ENCODE peak calls at places on chromosome 6, in eight cellular contexts. One of them, this sample, is unnamed. For H3K4me1 and H3K9me3, the result is how much of the 10 kb centered on the place peaks cover.

GRCh38 chr6:135586844-135587243 is 89.3 kb upstream of the AHI1 start:
- DNase-seq in HAP-1: no peak
- DNase-seq in CD8-positive, alpha-beta T cell: no peak
- DNase-seq in HCT116: no peak
- DNase-seq in heart left ventricle: no peak
- DNase-seq in right atrium auricular region: no peak
- DNase-seq in ovary: no peak
- DNase-seq in neural progenitor cell: no peak
- DNase-seq in this sample: no peak

GRCh38 chr6:26576929-26577719 is 19.6 kb upstream of the ABT1 start:
- DNase-seq in HAP-1: peak
- DNase-seq in CD8-positive, alpha-beta T cell: no peak
- DNase-seq in HCT116: peak
- DNase-seq in heart left ventricle: no peak
- DNase-seq in right atrium auricular region: no peak
- DNase-seq in ovary: no peak
- DNase-seq in neural progenitor cell: peak
- DNase-seq in this sample: peak

GRCh38 chr6:157273756-157274088 is 49.6 kb downstream of the TMEM242 start:
- DNase-seq in HAP-1: peak
- DNase-seq in CD8-positive, alpha-beta T cell: peak
- DNase-seq in HCT116: peak
- DNase-seq in heart left ventricle: no peak
- DNase-seq in right atrium auricular region: no peak
- DNase-seq in ovary: peak
- DNase-seq in neural progenitor cell: peak
- DNase-seq in this sample: no peak

GRCh38 chr6:21594427-21595264 is 1.1 kb downstream of the SOX4 start:
- DNase-seq in HAP-1: peak
- DNase-seq in CD8-positive, alpha-beta T cell: no peak
- DNase-seq in HCT116: no peak
- DNase-seq in heart left ventricle: peak
- DNase-seq in right atrium auricular region: peak
- DNase-seq in ovary: peak
- DNase-seq in neural progenitor cell: peak
- DNase-seq in this sample: no peak

GRCh38 chr6:8113260-8113659 is 10.9 kb upstream of the EEF1E1 start:
- DNase-seq in HAP-1: no peak
- DNase-seq in CD8-positive, alpha-beta T cell: no peak
- DNase-seq in HCT116: no peak
- DNase-seq in heart left ventricle: no peak
- DNase-seq in right atrium auricular region: no peak
- DNase-seq in ovary: no peak
- DNase-seq in neural progenitor cell: no peak
- DNase-seq in this sample: no peak

GRCh38 chr6:63685453-63686379 is 50.1 kb downstream of the PHF3 start:
- DNase-seq in HAP-1: no peak
- DNase-seq in CD8-positive, alpha-beta T cell: no peak
- DNase-seq in HCT116: no peak
- DNase-seq in heart left ventricle: no peak
- DNase-seq in right atrium auricular region: no peak
- DNase-seq in ovary: no peak
- DNase-seq in neural progenitor cell: no peak
- DNase-seq in this sample: no peak

GRCh38 chr6:162965366-162965765 is 237.6 kb downstream of the PACRG start:
- DNase-seq in HAP-1: no peak
- DNase-seq in CD8-positive, alpha-beta T cell: no peak
- DNase-seq in HCT116: no peak
- DNase-seq in heart left ventricle: no peak
- DNase-seq in right atrium auricular region: no peak
- DNase-seq in ovary: no peak
- DNase-seq in neural progenitor cell: peak
- DNase-seq in this sample: no peak

GRCh38 chr6:154266560-154267134 is 90.0 kb downstream of the IPCEF1 start:
- DNase-seq in HAP-1: no peak
- DNase-seq in CD8-positive, alpha-beta T cell: no peak
- DNase-seq in HCT116: no peak
- DNase-seq in heart left ventricle: no peak
- DNase-seq in right atrium auricular region: no peak
- DNase-seq in ovary: no peak
- DNase-seq in neural progenitor cell: no peak
- DNase-seq in this sample: no peak

GRCh38 chr6:98142839-98143238 is 691.5 kb upstream of the POU3F2 start:
- DNase-seq in HAP-1: no peak
- DNase-seq in CD8-positive, alpha-beta T cell: no peak
- DNase-seq in HCT116: no peak
- DNase-seq in heart left ventricle: no peak
- DNase-seq in right atrium auricular region: no peak
- DNase-seq in ovary: no peak
- DNase-seq in neural progenitor cell: peak
- DNase-seq in this sample: no peak

GRCh38 chr6:136031982-136032381 is 180.5 kb downstream of the PDE7B start:
- DNase-seq in HAP-1: no peak
- DNase-seq in CD8-positive, alpha-beta T cell: no peak
- DNase-seq in HCT116: peak
- DNase-seq in heart left ventricle: peak
- DNase-seq in right atrium auricular region: no peak
- DNase-seq in ovary: no peak
- DNase-seq in neural progenitor cell: no peak
- DNase-seq in this sample: no peak

GRCh38 chr6:1872649-1873131 is 263.0 kb downstream of the FOXC1 start:
- DNase-seq in HAP-1: peak
- DNase-seq in CD8-positive, alpha-beta T cell: no peak
- DNase-seq in HCT116: no peak
- DNase-seq in heart left ventricle: peak
- DNase-seq in right atrium auricular region: no peak
- DNase-seq in ovary: no peak
- DNase-seq in neural progenitor cell: peak
- DNase-seq in this sample: no peak

GRCh38 chr6:87645080-87645479 is 55.1 kb downstream of the ORC3 start:
- DNase-seq in HAP-1: no peak
- DNase-seq in CD8-positive, alpha-beta T cell: no peak
- DNase-seq in HCT116: no peak
- DNase-seq in heart left ventricle: no peak
- DNase-seq in right atrium auricular region: no peak
- DNase-seq in ovary: no peak
- DNase-seq in neural progenitor cell: no peak
- DNase-seq in this sample: no peak

GRCh38 chr6:109445382-109445781 is 4.9 kb downstream of the SMPD2 start:
- DNase-seq in HAP-1: no peak
- DNase-seq in CD8-positive, alpha-beta T cell: no peak
- DNase-seq in HCT116: no peak
- DNase-seq in heart left ventricle: no peak
- DNase-seq in right atrium auricular region: no peak
- DNase-seq in ovary: no peak
- DNase-seq in neural progenitor cell: no peak
- DNase-seq in this sample: no peak

GRCh38 chr6:74713941-74714340 is 491.9 kb downstream of the COL12A1 start:
- DNase-seq in HAP-1: no peak
- DNase-seq in CD8-positive, alpha-beta T cell: no peak
- DNase-seq in HCT116: no peak
- DNase-seq in heart left ventricle: no peak
- DNase-seq in right atrium auricular region: no peak
- DNase-seq in ovary: no peak
- DNase-seq in neural progenitor cell: no peak
- DNase-seq in this sample: no peak

GRCh38 chr6:11212625-11213024 is 19.8 kb downstream of the NEDD9 start:
- DNase-seq in HAP-1: no peak
- DNase-seq in CD8-positive, alpha-beta T cell: no peak
- DNase-seq in HCT116: no peak
- DNase-seq in heart left ventricle: peak
- DNase-seq in right atrium auricular region: peak
- DNase-seq in ovary: no peak
- DNase-seq in neural progenitor cell: no peak
- DNase-seq in this sample: no peak

GRCh38 chr6:24127316-24127715 is 1.3 kb downstream of the NRSN1 start:
- DNase-seq in HAP-1: no peak
- DNase-seq in CD8-positive, alpha-beta T cell: no peak
- DNase-seq in HCT116: no peak
- DNase-seq in heart left ventricle: no peak
- DNase-seq in right atrium auricular region: no peak
- DNase-seq in ovary: no peak
- DNase-seq in neural progenitor cell: no peak
- DNase-seq in this sample: no peak

GRCh38 chr6:142395768-142396231 is 94.0 kb downstream of the ADGRG6 start:
- DNase-seq in HAP-1: no peak
- DNase-seq in CD8-positive, alpha-beta T cell: no peak
- DNase-seq in HCT116: no peak
- DNase-seq in heart left ventricle: no peak
- DNase-seq in right atrium auricular region: no peak
- DNase-seq in ovary: no peak
- DNase-seq in neural progenitor cell: no peak
- DNase-seq in this sample: no peak

GRCh38 chr6:122869437-122870024 is 80.5 kb downstream of the SMPDL3A start:
- DNase-seq in HAP-1: peak
- DNase-seq in CD8-positive, alpha-beta T cell: no peak
- DNase-seq in HCT116: peak
- DNase-seq in heart left ventricle: no peak
- DNase-seq in right atrium auricular region: no peak
- DNase-seq in ovary: no peak
- DNase-seq in neural progenitor cell: peak
- DNase-seq in this sample: no peak

GRCh38 chr6:117352466-117353081 is 73.2 kb downstream of the ROS1 start:
- DNase-seq in HAP-1: peak
- DNase-seq in CD8-positive, alpha-beta T cell: no peak
- DNase-seq in HCT116: peak
- DNase-seq in heart left ventricle: no peak
- DNase-seq in right atrium auricular region: no peak
- DNase-seq in ovary: no peak
- DNase-seq in neural progenitor cell: no peak
- DNase-seq in this sample: no peak

GRCh38 chr6:73739097-73739496 is 43.1 kb downstream of the CD109 start:
- DNase-seq in HAP-1: peak
- DNase-seq in CD8-positive, alpha-beta T cell: no peak
- DNase-seq in HCT116: peak
- DNase-seq in heart left ventricle: no peak
- DNase-seq in right atrium auricular region: no peak
- DNase-seq in ovary: no peak
- DNase-seq in neural progenitor cell: peak
- DNase-seq in this sample: peak

GRCh38 chr6:134416501-134417154 is 98.7 kb upstream of the SGK1 start:
- DNase-seq in HAP-1: no peak
- DNase-seq in CD8-positive, alpha-beta T cell: no peak
- DNase-seq in HCT116: no peak
- DNase-seq in heart left ventricle: no peak
- DNase-seq in right atrium auricular region: no peak
- DNase-seq in ovary: no peak
- DNase-seq in neural progenitor cell: no peak
- DNase-seq in this sample: no peak

GRCh38 chr6:137995371-137995770 is 111.8 kb downstream of the PERP start:
- DNase-seq in HAP-1: no peak
- DNase-seq in CD8-positive, alpha-beta T cell: no peak
- DNase-seq in HCT116: no peak
- DNase-seq in heart left ventricle: no peak
- DNase-seq in right atrium auricular region: no peak
- DNase-seq in ovary: no peak
- DNase-seq in neural progenitor cell: no peak
- DNase-seq in this sample: no peak

GRCh38 chr6:69796081-69796626 is 656 bp downstream of the LMBRD1 start:
- DNase-seq in HAP-1: peak
- DNase-seq in CD8-positive, alpha-beta T cell: peak
- DNase-seq in HCT116: peak
- DNase-seq in heart left ventricle: no peak
- DNase-seq in right atrium auricular region: no peak
- DNase-seq in ovary: no peak
- DNase-seq in neural progenitor cell: peak
- DNase-seq in this sample: no peak

GRCh38 chr6:14148471-14148870 is 30.9 kb downstream of the CD83 start:
- DNase-seq in HAP-1: no peak
- DNase-seq in CD8-positive, alpha-beta T cell: no peak
- DNase-seq in HCT116: no peak
- DNase-seq in heart left ventricle: no peak
- DNase-seq in right atrium auricular region: no peak
- DNase-seq in ovary: no peak
- DNase-seq in neural progenitor cell: no peak
- DNase-seq in this sample: no peak
- H3K4me1 ChIP-seq in HAP-1: under half
- H3K4me1 ChIP-seq in CD8-positive, alpha-beta T cell: under half
- H3K4me1 ChIP-seq in HCT116: under half
- H3K4me1 ChIP-seq in heart left ventricle: under half
- H3K4me1 ChIP-seq in right atrium auricular region: under half
- H3K4me1 ChIP-seq in ovary: under half
- H3K4me1 ChIP-seq in neural progenitor cell: under half
- H3K4me1 ChIP-seq in this sample: under half

GRCh38 chr6:4797590-4797989 is 21.4 kb downstream of the CDYL start:
- DNase-seq in HAP-1: no peak
- DNase-seq in CD8-positive, alpha-beta T cell: no peak
- DNase-seq in HCT116: no peak
- DNase-seq in heart left ventricle: no peak
- DNase-seq in right atrium auricular region: no peak
- DNase-seq in ovary: no peak
- DNase-seq in neural progenitor cell: no peak
- DNase-seq in this sample: no peak
- H3K9me3 ChIP-seq in HAP-1: under half
- H3K9me3 ChIP-seq in CD8-positive, alpha-beta T cell: under half
- H3K9me3 ChIP-seq in HCT116: under half
- H3K9me3 ChIP-seq in heart left ventricle: under half
- H3K9me3 ChIP-seq in right atrium auricular region: under half
- H3K9me3 ChIP-seq in ovary: under half
- H3K9me3 ChIP-seq in neural progenitor cell: under half
- H3K9me3 ChIP-seq in this sample: under half

GRCh38 chr6:105889902-105890301 is 196.2 kb upstream of the PRDM1 start:
- DNase-seq in HAP-1: no peak
- DNase-seq in CD8-positive, alpha-beta T cell: no peak
- DNase-seq in HCT116: no peak
- DNase-seq in heart left ventricle: no peak
- DNase-seq in right atrium auricular region: no peak
- DNase-seq in ovary: no peak
- DNase-seq in neural progenitor cell: no peak
- DNase-seq in this sample: no peak
- H3K4me1 ChIP-seq in HAP-1: under half
- H3K4me1 ChIP-seq in CD8-positive, alpha-beta T cell: under half
- H3K4me1 ChIP-seq in HCT116: under half
- H3K4me1 ChIP-seq in heart left ventricle: under half
- H3K4me1 ChIP-seq in right atrium auricular region: under half
- H3K4me1 ChIP-seq in ovary: under half
- H3K4me1 ChIP-seq in neural progenitor cell: under half
- H3K4me1 ChIP-seq in this sample: under half

GRCh38 chr6:167513763-167514162 is 188.9 kb downstream of the TTLL2 start:
- DNase-seq in HAP-1: no peak
- DNase-seq in CD8-positive, alpha-beta T cell: no peak
- DNase-seq in HCT116: no peak
- DNase-seq in heart left ventricle: no peak
- DNase-seq in right atrium auricular region: no peak
- DNase-seq in ovary: no peak
- DNase-seq in neural progenitor cell: no peak
- DNase-seq in this sample: no peak

GRCh38 chr6:167512926-167513325 is 188.0 kb downstream of the TTLL2 start:
- DNase-seq in HAP-1: no peak
- DNase-seq in CD8-positive, alpha-beta T cell: no peak
- DNase-seq in HCT116: no peak
- DNase-seq in heart left ventricle: no peak
- DNase-seq in right atrium auricular region: no peak
- DNase-seq in ovary: no peak
- DNase-seq in neural progenitor cell: no peak
- DNase-seq in this sample: no peak

GRCh38 chr6:167514524-167514923 is 189.6 kb downstream of the TTLL2 start:
- DNase-seq in HAP-1: no peak
- DNase-seq in CD8-positive, alpha-beta T cell: no peak
- DNase-seq in HCT116: no peak
- DNase-seq in heart left ventricle: no peak
- DNase-seq in right atrium auricular region: no peak
- DNase-seq in ovary: no peak
- DNase-seq in neural progenitor cell: no peak
- DNase-seq in this sample: no peak

GRCh38 chr6:167515873-167516507 is 191.1 kb downstream of the TTLL2 start:
- DNase-seq in HAP-1: no peak
- DNase-seq in CD8-positive, alpha-beta T cell: no peak
- DNase-seq in HCT116: no peak
- DNase-seq in heart left ventricle: no peak
- DNase-seq in right atrium auricular region: no peak
- DNase-seq in ovary: no peak
- DNase-seq in neural progenitor cell: no peak
- DNase-seq in this sample: no peak

GRCh38 chr6:167517546-167517945 is 192.7 kb downstream of the TTLL2 start:
- DNase-seq in HAP-1: no peak
- DNase-seq in CD8-positive, alpha-beta T cell: no peak
- DNase-seq in HCT116: no peak
- DNase-seq in heart left ventricle: no peak
- DNase-seq in right atrium auricular region: no peak
- DNase-seq in ovary: no peak
- DNase-seq in neural progenitor cell: no peak
- DNase-seq in this sample: no peak
- H3K9me3 ChIP-seq in HAP-1: under half
- H3K9me3 ChIP-seq in CD8-positive, alpha-beta T cell: under half
- H3K9me3 ChIP-seq in HCT116: under half
- H3K9me3 ChIP-seq in heart left ventricle: under half
- H3K9me3 ChIP-seq in right atrium auricular region: under half
- H3K9me3 ChIP-seq in ovary: under half
- H3K9me3 ChIP-seq in neural progenitor cell: under half
- H3K9me3 ChIP-seq in this sample: under half

This sample was measured in NT2/D1.